ENCODE peak calls at places on chromosomes 4 and X, in six cellular contexts. One of them, this sample, is unnamed.

GRCh38 chrX:96563663-96564062 is 121.0 kb upstream of the DIAPH2 start:
- DNase-seq in lung: no peak
- DNase-seq in heart right ventricle: no peak
- DNase-seq in mesendoderm: no peak
- DNase-seq in fibroblast of lung: peak; percentile 95
- DNase-seq in breast epithelium: no peak
- DNase-seq in this sample: no peak

GRCh38 chr4:177455591-177455990 is 13.4 kb upstream of the AGA start:
- DNase-seq in mesendoderm: peak; percentile 17
- DNase-seq in breast epithelium: no peak
- DNase-seq in fibroblast of lung: peak; percentile 47
- DNase-seq in heart right ventricle: no peak
- DNase-seq in lung: no peak
- DNase-seq in this sample: no peak

GRCh38 chr4:185709802-185710486 is 102.0 kb downstream of the SORBS2 start:
- DNase-seq in lung: no peak
- DNase-seq in fibroblast of lung: peak; percentile 18
- DNase-seq in mesendoderm: no peak
- DNase-seq in breast epithelium: no peak
- DNase-seq in heart right ventricle: no peak
- DNase-seq in this sample: no peak

GRCh38 chrX:1597345-1598020 is 6.1 kb downstream of the AKAP17A start:
- DNase-seq in fibroblast of lung: no peak
- DNase-seq in lung: no peak
- DNase-seq in mesendoderm: no peak
- DNase-seq in breast epithelium: no peak
- DNase-seq in heart right ventricle: no peak
- DNase-seq in this sample: no peak

GRCh38 chrX:110795645-110796510 is at the start of gene CHRDL1:
- DNase-seq in breast epithelium: no peak
- DNase-seq in fibroblast of lung: peak; percentile 1
- DNase-seq in mesendoderm: peak; percentile 33
- DNase-seq in heart right ventricle: no peak
- DNase-seq in lung: no peak
- DNase-seq in this sample: no peak

GRCh38 chr4:67158669-67159068 is 386.6 kb downstream of the CENPC start:
- DNase-seq in fibroblast of lung: no peak
- DNase-seq in lung: no peak
- DNase-seq in heart right ventricle: no peak
- DNase-seq in mesendoderm: no peak
- DNase-seq in breast epithelium: no peak
- DNase-seq in this sample: no peak

GRCh38 chr4:161799687-161800086 is 364.1 kb downstream of the FSTL5 start:
- DNase-seq in lung: no peak
- DNase-seq in breast epithelium: no peak
- DNase-seq in mesendoderm: no peak
- DNase-seq in fibroblast of lung: peak; percentile 15
- DNase-seq in heart right ventricle: no peak
- DNase-seq in this sample: no peak

GRCh38 chr4:94634266-94634665 is 123.5 kb upstream of the BMPR1B start:
- DNase-seq in mesendoderm: no peak
- DNase-seq in fibroblast of lung: no peak
- DNase-seq in heart right ventricle: no peak
- DNase-seq in breast epithelium: no peak
- DNase-seq in lung: no peak
- DNase-seq in this sample: no peak

GRCh38 chr4:184265566-184266351 is 48.1 kb upstream of the ENPP6 start:
- DNase-seq in fibroblast of lung: peak; percentile 9
- DNase-seq in lung: no peak
- DNase-seq in mesendoderm: peak; percentile 76
- DNase-seq in breast epithelium: no peak
- DNase-seq in heart right ventricle: no peak
- DNase-seq in this sample: peak; percentile 58

GRCh38 chrX:111348363-111348927 is 63.5 kb downstream of the DCX start:
- DNase-seq in lung: no peak
- DNase-seq in fibroblast of lung: no peak
- DNase-seq in heart right ventricle: peak; percentile 3
- DNase-seq in breast epithelium: no peak
- DNase-seq in mesendoderm: no peak
- DNase-seq in this sample: no peak

GRCh38 chrX:78105944-78106650 is 2.0 kb downstream of the PGK1 start:
- DNase-seq in fibroblast of lung: no peak
- DNase-seq in mesendoderm: no peak
- DNase-seq in breast epithelium: no peak
- DNase-seq in heart right ventricle: no peak
- DNase-seq in lung: no peak
- DNase-seq in this sample: no peak

GRCh38 chr4:4869380-4869723 is 9.9 kb downstream of the MSX1 start:
- DNase-seq in heart right ventricle: no peak
- DNase-seq in lung: no peak
- DNase-seq in breast epithelium: no peak
- DNase-seq in fibroblast of lung: no peak
- DNase-seq in mesendoderm: no peak
- DNase-seq in this sample: no peak

GRCh38 chr4:4870493-4871266 is 11.2 kb downstream of the MSX1 start:
- DNase-seq in heart right ventricle: no peak
- DNase-seq in lung: no peak
- DNase-seq in breast epithelium: no peak
- DNase-seq in mesendoderm: no peak
- DNase-seq in fibroblast of lung: no peak
- DNase-seq in this sample: no peak

GRCh38 chr4:4868506-4869379 is 9.3 kb downstream of the MSX1 start:
- DNase-seq in mesendoderm: peak; percentile 36
- DNase-seq in breast epithelium: no peak
- DNase-seq in lung: no peak
- DNase-seq in heart right ventricle: no peak
- DNase-seq in fibroblast of lung: no peak
- DNase-seq in this sample: no peak

GRCh38 chr4:4871267-4872147 is 12.0 kb downstream of the MSX1 start:
- DNase-seq in breast epithelium: no peak
- DNase-seq in mesendoderm: peak; percentile 43
- DNase-seq in fibroblast of lung: no peak
- DNase-seq in lung: no peak
- DNase-seq in heart right ventricle: no peak
- DNase-seq in this sample: no peak

GRCh38 chr4:4869731-4870483 is 10.4 kb downstream of the MSX1 start:
- DNase-seq in breast epithelium: no peak
- DNase-seq in lung: no peak
- DNase-seq in fibroblast of lung: no peak
- DNase-seq in heart right ventricle: no peak
- DNase-seq in mesendoderm: peak; percentile 81
- DNase-seq in this sample: no peak
- H3K4me3 ChIP-seq in breast epithelium: no peak overlapping the region
- H3K4me3 ChIP-seq in lung: no peak overlapping the region
- H3K4me3 ChIP-seq in fibroblast of lung: no peak overlapping the region
- H3K4me3 ChIP-seq in heart right ventricle: no peak overlapping the region
- H3K4me3 ChIP-seq in mesendoderm: no peak overlapping the region
- H3K4me3 ChIP-seq in this sample: no peak overlapping the region

DNA sequence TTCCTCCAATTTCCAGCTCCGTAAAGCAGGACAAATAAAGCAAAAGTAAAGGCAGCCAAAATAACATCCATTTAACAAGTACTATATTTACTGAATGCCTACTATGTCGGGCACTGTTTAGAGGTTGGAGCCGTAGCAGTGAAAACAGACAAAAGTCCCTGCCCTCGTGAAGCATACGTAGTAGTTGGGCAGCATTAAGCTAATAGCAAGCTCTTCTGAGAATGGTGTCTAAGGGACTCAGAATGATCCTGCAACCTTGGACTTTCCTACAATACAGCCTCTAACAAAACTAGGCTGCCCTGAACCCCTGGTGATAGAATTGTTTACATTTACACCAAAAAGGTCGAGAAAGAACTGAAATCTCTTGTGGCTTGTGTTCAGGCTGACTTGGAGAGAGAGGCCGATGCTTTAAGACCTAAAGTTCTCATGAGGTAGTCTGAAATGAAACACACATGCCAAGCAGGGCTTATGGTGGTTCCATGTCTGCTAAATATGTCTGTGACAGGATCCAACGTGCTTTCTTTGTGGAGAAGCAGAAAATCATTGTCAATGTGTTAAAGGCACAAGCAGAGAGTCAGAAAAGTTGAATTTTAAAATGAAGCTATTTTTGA is 876 bp upstream of the PDGFC start:
- DNase-seq in mesendoderm: no peak
- DNase-seq in breast epithelium: no peak
- DNase-seq in lung: no peak
- DNase-seq in fibroblast of lung: no peak
- DNase-seq in heart right ventricle: no peak
- DNase-seq in this sample: no peak
- H3K4me1 ChIP-seq in mesendoderm: no peaks in the 10 kb centered on the region
- H3K4me1 ChIP-seq in breast epithelium: no peaks in the 10 kb centered on the region
- H3K4me1 ChIP-seq in lung: no peaks in the 10 kb centered on the region
- H3K4me1 ChIP-seq in fibroblast of lung: peaks cover 14% of the 10 kb centered on the region
- H3K4me1 ChIP-seq in heart right ventricle: peaks cover 30% of the 10 kb centered on the region
- H3K4me1 ChIP-seq in this sample: no peaks in the 10 kb centered on the region

GRCh38 chr4:4865705-4866123 is 6.2 kb downstream of the MSX1 start:
- DNase-seq in heart right ventricle: no peak
- DNase-seq in mesendoderm: no peak
- DNase-seq in fibroblast of lung: no peak
- DNase-seq in breast epithelium: no peak
- DNase-seq in lung: no peak
- DNase-seq in this sample: no peak
- H3K27ac ChIP-seq in heart right ventricle: no peak overlapping the region
- H3K27ac ChIP-seq in mesendoderm: no peak overlapping the region
- H3K27ac ChIP-seq in fibroblast of lung: no peak overlapping the region
- H3K27ac ChIP-seq in breast epithelium: no peak overlapping the region
- H3K27ac ChIP-seq in lung: no peak overlapping the region
- H3K27ac ChIP-seq in this sample: no peak overlapping the region

GRCh38 chr4:51853027-51853682 is 10.2 kb downstream of the DCUN1D4 start:
- DNase-seq in mesendoderm: peak; percentile 60
- DNase-seq in breast epithelium: no peak
- DNase-seq in fibroblast of lung: no peak
- DNase-seq in lung: no peak
- DNase-seq in heart right ventricle: no peak
- DNase-seq in this sample: no peak
- H3K4me3 ChIP-seq in mesendoderm: no peak overlapping the region
- H3K4me3 ChIP-seq in breast epithelium: no peak overlapping the region
- H3K4me3 ChIP-seq in fibroblast of lung: no peak overlapping the region
- H3K4me3 ChIP-seq in lung: no peak overlapping the region
- H3K4me3 ChIP-seq in heart right ventricle: no peak overlapping the region
- H3K4me3 ChIP-seq in this sample: no peak overlapping the region

This sample was measured in right atrium auricular region.